ENCODE peak calls at places on chromosomes 6 and 20, in nine cellular contexts. K is heart left ventricle; O is tibial nerve; H is lower lobe of right lung; A is activated CD4-positive, alpha-beta memory T cell treated with anti-CD3 and anti-CD28 coated beads, Interleukin-2, amount 10 ng/mL, durations not matched to agents 7 days and 5 days; V is GM13976; P is effector memory CD4-positive, alpha-beta T cell; S is naive B cell; Z is NCI-H1694. X is an unnamed sample.

GRCh38 chr20:5531318-5532081 is 214.7 kb upstream of the PROKR2 start:
- DNase-seq in K (no peak), O (no peak), H (peak), A (no peak), V (no peak), P (no peak), S (no peak), Z (no peak), X (no peak)

GRCh38 chr20:31595654-31596411 is 9.3 kb upstream of the ID1 start:
- DNase-seq in K (peak), O (peak), H (peak), A (no peak), V (no peak), P (no peak), S (no peak), Z (no peak), X (no peak)

GRCh38 chr6:113971786-113972185 is 838 bp upstream of the HDAC2 start:
- DNase-seq in K (no peak), O (no peak), H (no peak), A (no peak), V (no peak), P (no peak), S (no peak), Z (no peak), X (no peak)

GRCh38 chr6:146029573-146030184 is 817 bp downstream of the GRM1 start:
- DNase-seq in K (no peak), O (no peak), H (no peak), A (no peak), V (no peak), P (no peak), S (no peak), Z (no peak), X (no peak)

GRCh38 chr6:36760685-36761435 is 63.2 kb downstream of the RAB44 start:
- DNase-seq in K (no peak), O (no peak), H (no peak), A (no peak), V (no peak), P (no peak), S (no peak), Z (no peak), X (no peak)

GRCh38 chr6:85469276-85470022 is 19.6 kb downstream of the NT5E start:
- DNase-seq in K (no peak), O (no peak), H (no peak), A (no peak), V (no peak), P (no peak), S (no peak), Z (no peak), X (no peak)

GRCh38 chr20:8875586-8875985 is 193.3 kb upstream of the PLCB4 start:
- DNase-seq in K (no peak), O (no peak), H (no peak), A (no peak), V (no peak), P (no peak), S (no peak), Z (no peak), X (no peak)

GRCh38 chr20:33992145-33992922 is 1.4 kb upstream of the RALY start:
- DNase-seq in K (no peak), O (no peak), H (no peak), A (no peak), V (no peak), P (no peak), S (no peak), Z (no peak), X (peak)

GRCh38 chr6:15358579-15359327 is 112.9 kb downstream of the JARID2 start:
- DNase-seq in K (no peak), O (no peak), H (no peak), A (no peak), V (no peak), P (no peak), S (peak), Z (no peak), X (no peak)

GRCh38 chr6:71513036-71513435 is 224.4 kb downstream of the OGFRL1 start:
- DNase-seq in K (no peak), O (no peak), H (no peak), A (no peak), V (no peak), P (no peak), S (no peak), Z (no peak), X (no peak)

GRCh38 chr20:37914672-37915433 is 11.9 kb downstream of the VSTM2L start:
- DNase-seq in K (no peak), O (no peak), H (no peak), A (peak), V (peak), P (no peak), S (peak), Z (no peak), X (no peak)

GRCh38 chr20:17169575-17170136 is 57.2 kb upstream of the PCSK2 start:
- DNase-seq in K (no peak), O (no peak), H (no peak), A (no peak), V (no peak), P (no peak), S (no peak), Z (peak), X (no peak)

GRCh38 chr6:46032112-46032998 is 16.7 kb upstream of the CLIC5 start:
- DNase-seq in K (no peak), O (no peak), H (no peak), A (no peak), V (no peak), P (no peak), S (no peak), Z (no peak), X (no peak)

GRCh38 chr20:34037121-34037520 is 43.4 kb downstream of the RALY start:
- DNase-seq in K (no peak), O (no peak), H (no peak), A (peak), V (no peak), P (peak), S (no peak), Z (no peak), X (no peak)

GRCh38 chr6:90263653-90264052 is 33.0 kb downstream of the BACH2 start:
- DNase-seq in K (no peak), O (no peak), H (no peak), A (no peak), V (no peak), P (no peak), S (no peak), Z (no peak), X (no peak)